ENCODE peak calls at places on chromosomes 16 and 17, in six cellular contexts. Z, P, B, T, F and V are unnamed samples.

GRCh38 chr16:60151987-60152386 is 1417.9 kb upstream of the GOT2 start:
- DNase-seq in B (no peak), T (no peak), P (no peak), F (no peak), Z (no peak), V (no peak)

GRCh38 chr16:81600275-81600674 is 155.7 kb downstream of the CMIP start:
- DNase-seq in P (no peak), B (no peak), T (peak), F (no peak), Z (no peak), V (no peak)

GRCh38 chr16:88773812-88774291 is 11.2 kb downstream of the PIEZO1 start:
- DNase-seq in T (peak), P (no peak), B (peak), F (peak), Z (no peak), V (no peak)

GRCh38 chr16:926715-927114 is 44.1 kb downstream of the LMF1 start:
- DNase-seq in P (no peak), Z (no peak), T (no peak), B (no peak), F (no peak), V (no peak)

GRCh38 chr16:56847173-56847948 is 17.6 kb upstream of the SLC12A3 start:
- DNase-seq in F (no peak), T (no peak), B (peak), Z (no peak), P (no peak), V (no peak)

GRCh38 chr17:40340880-40341807 is 23.4 kb downstream of the GJD3 start:
- DNase-seq in B (peak), F (peak), T (peak), Z (peak), P (no peak), V (peak)

GRCh38 chr17:9217151-9218067 is 196.1 kb downstream of the NTN1 start:
- DNase-seq in F (no peak), P (peak), Z (no peak), B (no peak), T (peak), V (no peak)

GRCh38 chr17:49183801-49184200 is 26.6 kb downstream of the GNGT2 start:
- DNase-seq in P (no peak), Z (no peak), B (no peak), F (no peak), T (no peak), V (no peak)

GRCh38 chr17:27518048-27518447 is 61.8 kb downstream of the KSR1 start:
- DNase-seq in B (no peak), T (no peak), Z (no peak), F (no peak), P (no peak), V (no peak)

GRCh38 chr16:81699596-81699995 is 79.5 kb upstream of the PLCG2 start:
- DNase-seq in T (no peak), Z (no peak), F (no peak), P (no peak), B (no peak), V (no peak)

GRCh38 chr17:44188757-44189403 is 2.1 kb downstream of the TMUB2 start:
- DNase-seq in Z (no peak), T (no peak), P (no peak), F (no peak), B (no peak), V (no peak)

GRCh38 chr17:34153988-34154387 is 101.1 kb upstream of the CCL2 start:
- DNase-seq in P (no peak), Z (no peak), T (no peak), B (no peak), F (no peak), V (no peak)

GRCh38 chr16:69276143-69277115 is 34.7 kb upstream of the VPS4A start:
- DNase-seq in T (peak), F (peak), B (no peak), P (peak), Z (no peak), V (no peak)

GRCh38 chr17:40950176-40950575 is 12.7 kb upstream of the KRT23 start:
- DNase-seq in B (no peak), Z (no peak), F (no peak), P (no peak), T (no peak), V (no peak)

GRCh38 chr17:27206447-27206846 is 87.5 kb upstream of the WSB1 start:
- DNase-seq in T (peak), P (no peak), F (no peak), B (peak), Z (no peak), V (no peak)

GRCh38 chr16:30986129-30986991 is 1.4 kb downstream of the HSD3B7 start:
- DNase-seq in T (no peak), P (no peak), F (no peak), Z (no peak), B (no peak), V (no peak)

GRCh38 chr16:51813609-51814008 is 662.5 kb upstream of the SALL1 start:
- DNase-seq in B (no peak), P (no peak), F (no peak), T (no peak), Z (no peak), V (no peak)

GRCh38 chr17:1109606-1110523 is 69.9 kb downstream of the ABR start:
- DNase-seq in Z (no peak), F (peak), P (no peak), B (peak), T (no peak), V (no peak)

GRCh38 chr17:60501589-60501988 is 24.5 kb downstream of the APPBP2 start:
- DNase-seq in P (no peak), T (no peak), Z (no peak), F (no peak), B (no peak), V (no peak)

GRCh38 chr17:40560592-40561293 is 4.5 kb downstream of the CCR7 start:
- DNase-seq in Z (peak), B (peak), F (peak), T (peak), P (no peak), V (peak)

GRCh38 chr17:688100-688989 is 26.3 kb downstream of the VPS53 start:
- DNase-seq in B (no peak), T (peak), P (no peak), Z (no peak), F (no peak), V (no peak)

GRCh38 chr17:68783861-68784260 is 171.3 kb downstream of the ABCA8 start:
- DNase-seq in F (no peak), B (no peak), T (no peak), P (no peak), Z (no peak), V (no peak)